ENCODE peak calls at places on chromosomes 6 and 20, in four cellular contexts. G, U, E and L are unnamed samples.
A peak's percentile ranks its signal among the peaks of the same experiment; 100 is the strongest.

GRCh38 chr6:43477235-43478007 is at the start of gene TJAP1:
- DNase-seq in U (peak; percentile 79), G (peak; percentile 94), E (peak; percentile 92), L (peak; percentile 11)

GRCh38 chr20:56504373-56505005 is 20.1 kb upstream of the FAM209A start:
- DNase-seq in U (no peak), G (no peak), E (peak; percentile 34), L (no peak)

GRCh38 chr6:56851104-56851503 is 103.8 kb upstream of the BEND6 start:
- DNase-seq in E (peak; percentile 29), G (no peak), U (no peak), L (no peak)

GRCh38 chr6:25384234-25384633 is 105.1 kb downstream of the CARMIL1 start:
- DNase-seq in G (no peak), U (no peak), E (no peak), L (no peak)

GRCh38 chr6:8006208-8006607 is 58.0 kb downstream of the BLOC1S5 start:
- DNase-seq in G (no peak), E (peak; percentile 24), U (no peak), L (no peak)

GRCh38 chr6:14031516-14031915 is 86.1 kb upstream of the CD83 start:
- DNase-seq in G (no peak), E (no peak), U (no peak), L (no peak)

GRCh38 chr6:111207141-111207858 is 120.0 kb downstream of the SLC16A10 start:
- DNase-seq in G (no peak), E (no peak), U (no peak), L (no peak)

GRCh38 chr6:127968394-127968793 is 67.5 kb upstream of the THEMIS start:
- DNase-seq in E (no peak), U (no peak), G (no peak), L (no peak)

GRCh38 chr6:150605333-150605732 is 5.6 kb downstream of the PLEKHG1 start:
- DNase-seq in E (no peak), G (no peak), U (no peak), L (no peak)

GRCh38 chr6:163635731-163636344 is 221.3 kb downstream of the QKI start:
- DNase-seq in U (no peak), G (no peak), E (no peak), L (no peak)

GRCh38 chr6:5624256-5624655 is 362.9 kb downstream of the FARS2 start:
- DNase-seq in G (no peak), U (no peak), E (no peak), L (no peak)

GRCh38 chr6:67608099-67608749 is 1026.9 kb upstream of the ADGRB3 start:
- DNase-seq in U (no peak), G (no peak), E (no peak), L (no peak)

GRCh38 chr6:139017227-139017626 is 11.3 kb upstream of the ABRACL start:
- DNase-seq in U (no peak), E (peak; percentile 8), G (peak; percentile 60), L (peak; percentile 9)

GRCh38 chr20:24610341-24611115 is 141.1 kb downstream of the SYNDIG1 start:
- DNase-seq in U (no peak), E (peak; percentile 43), G (no peak), L (no peak)

GRCh38 chr6:12481292-12481691 is 191.1 kb downstream of the EDN1 start:
- DNase-seq in E (no peak), U (no peak), G (no peak), L (no peak)

GRCh38 chr6:6730831-6731230 is 142.3 kb downstream of the LY86 start:
- DNase-seq in G (no peak), E (no peak), U (peak; percentile 12), L (no peak)

GRCh38 chr6:3753228-3753795 is 1.8 kb upstream of the PXDC1 start:
- DNase-seq in E (no peak), U (no peak), G (no peak), L (no peak)

GRCh38 chr6:133160531-133160930 is 80.6 kb upstream of the EYA4 start:
- DNase-seq in G (no peak), U (no peak), E (no peak), L (no peak)

GRCh38 chr6:164266851-164267250 is 852.3 kb downstream of the QKI start:
- DNase-seq in U (no peak), E (no peak), G (no peak), L (no peak)

GRCh38 chr20:49570828-49571552 is 3.1 kb upstream of the PTGIS start:
- DNase-seq in G (no peak), U (no peak), E (no peak), L (no peak)

GRCh38 chr6:107727096-107727757 is 96.9 kb downstream of the SCML4 start:
- DNase-seq in U (no peak), G (no peak), E (no peak), L (no peak)

GRCh38 chr6:141653590-141653989 is 479.1 kb upstream of the GJE1 start:
- DNase-seq in G (no peak), U (no peak), E (no peak), L (no peak)

GRCh38 chr20:64205611-64206026 is 41.4 kb downstream of the MYT1 start:
- DNase-seq in G (no peak), U (no peak), E (no peak), L (no peak)

GRCh38 chr6:165704001-165704748 is 41.1 kb upstream of the PDE10A start:
- DNase-seq in U (no peak), E (peak; percentile 51), G (no peak), L (no peak)